ENCODE peak calls at places on chromosomes 16 and 17, in five cellular contexts. O is AG09319, J is epithelial cell of esophagus, Y is adrenal gland, B is HFFc6. E is an unnamed sample.
A peak's percentile ranks its signal among the peaks of the same experiment; 100 is the strongest.

GRCh38 chr17:49821916-49822315 is 26.0 kb downstream of the TAC4 start:
- DNase-seq in O (no peak), J (peak; percentile 71), Y (no peak), B (no peak), E (no peak)

GRCh38 chr17:74725111-74725510 is 11.9 kb upstream of the RAB37 start:
- DNase-seq in O (no peak), J (no peak), Y (no peak), B (no peak), E (no peak)

GRCh38 chr16:50743575-50744225 is 1.8 kb downstream of the CYLD start:
- DNase-seq in O (no peak), J (no peak), Y (no peak), B (no peak), E (no peak)

GRCh38 chr17:4641297-4642195 is at the start of gene ALOX15:
- DNase-seq in O (no peak), J (no peak), Y (no peak), B (no peak), E (no peak)

GRCh38 chr16:67149276-67150057 is 1.3 kb downstream of the B3GNT9 start:
- DNase-seq in O (no peak), J (no peak), Y (no peak), B (no peak), E (no peak)

GRCh38 chr16:19737306-19737975 is 19.4 kb downstream of the IQCK start:
- DNase-seq in O (no peak), J (no peak), Y (no peak), B (no peak), E (no peak)

GRCh38 chr16:75203667-75204409 is 3.1 kb downstream of the CTRB2 start:
- DNase-seq in O (no peak), J (no peak), Y (no peak), B (no peak), E (no peak)

GRCh38 chr16:52729731-52730130 is 182.8 kb upstream of the TOX3 start:
- DNase-seq in O (no peak), J (no peak), Y (no peak), B (no peak), E (no peak)

GRCh38 chr17:57408064-57408811 is 151.9 kb downstream of the MSI2 start:
- DNase-seq in O (no peak), J (peak; percentile 20), Y (no peak), B (no peak), E (no peak)

GRCh38 chr17:77472837-77473214 is 332.1 kb downstream of the SEC14L1 start:
- DNase-seq in O (no peak), J (no peak), Y (no peak), B (no peak), E (no peak)

GRCh38 chr17:10216213-10216982 is 18.0 kb upstream of the GAS7 start:
- DNase-seq in O (no peak), J (no peak), Y (no peak), B (no peak), E (no peak)

GRCh38 chr16:49698931-49699715 is 156.8 kb downstream of the ZNF423 start:
- DNase-seq in O (no peak), J (no peak), Y (no peak), B (no peak), E (no peak)

GRCh38 chr16:67883872-67884261 is 818 bp upstream of the NRN1L start:
- DNase-seq in O (no peak), J (peak; percentile 76), Y (peak; percentile 36), B (no peak), E (no peak)

GRCh38 chr17:10600551-10600950 is 51.1 kb upstream of the MYH2 start:
- DNase-seq in O (no peak), J (no peak), Y (no peak), B (peak; percentile 62), E (no peak)

GRCh38 chr16:4369006-4369766 is 2.5 kb upstream of the VASN start:
- DNase-seq in O (no peak), J (peak; percentile 81), Y (peak; percentile 68), B (peak; percentile 57), E (no peak)

GRCh38 chr17:78597923-78598545 is 20.8 kb upstream of the DNAH17 start:
- DNase-seq in O (no peak), J (peak; percentile 45), Y (no peak), B (peak; percentile 31), E (no peak)

GRCh38 chr17:27809555-27809954 is 9.2 kb upstream of the NOS2 start:
- DNase-seq in O (no peak), J (no peak), Y (no peak), B (no peak), E (no peak)

GRCh38 chr17:18015603-18016002 is 23.4 kb downstream of the ATPAF2 start:
- DNase-seq in O (no peak), J (no peak), Y (no peak), B (no peak), E (no peak)

GRCh38 chr17:51617876-51618455 is 357.6 kb downstream of the UTP18 start:
- DNase-seq in O (no peak), J (no peak), Y (no peak), B (no peak), E (no peak)

GRCh38 chr17:77131919-77132318 is 8.8 kb upstream of the SEC14L1 start:
- DNase-seq in O (no peak), J (peak; percentile 77), Y (peak; percentile 60), B (peak; percentile 39), E (no peak)

GRCh38 chr16:27364493-27365141 is 37.4 kb upstream of the IL21R start:
- DNase-seq in O (no peak), J (peak; percentile 88), Y (no peak), B (no peak), E (no peak)

GRCh38 chr17:37187262-37187661 is 188.5 kb upstream of the C17orf78 start:
- DNase-seq in O (no peak), J (no peak), Y (no peak), B (peak; percentile 69), E (no peak)

GRCh38 chr17:60168654-60169053 is 18.9 kb downstream of the CA4 start:
- DNase-seq in O (no peak), J (no peak), Y (no peak), B (no peak), E (no peak)

GRCh38 chr17:29383687-29384086 is 6.5 kb upstream of the TAOK1 start:
- DNase-seq in O (no peak), J (peak; percentile 75), Y (no peak), B (peak; percentile 71), E (no peak)

GRCh38 chr16:24580665-24581064 is 41.3 kb downstream of the RBBP6 start:
- DNase-seq in O (peak; percentile 49), J (peak; percentile 36), Y (no peak), B (peak; percentile 50), E (no peak)

GRCh38 chr16:5709889-5710288 is 612.3 kb upstream of the EEF2KMT start:
- DNase-seq in O (no peak), J (peak; percentile 13), Y (no peak), B (no peak), E (no peak)

GRCh38 chr16:69924777-69925191 is 26.4 kb upstream of the CLEC18A start:
- DNase-seq in O (no peak), J (peak; percentile 52), Y (no peak), B (no peak), E (no peak)

GRCh38 chr17:81831957-81832607 is 1.0 kb downstream of the MCRIP1 start:
- DNase-seq in O (no peak), J (peak; percentile 63), Y (no peak), B (peak; percentile 60), E (no peak)

GRCh38 chr17:80477647-80478478 is 1.5 kb upstream of the NPTX1 start:
- DNase-seq in O (no peak), J (peak; percentile 53), Y (no peak), B (no peak), E (no peak)

GRCh38 chr16:426115-426905 is 861 bp downstream of the RAB11FIP3 start:
- DNase-seq in O (no peak), J (no peak), Y (no peak), B (no peak), E (no peak)

GRCh38 chr17:13594310-13594709 is 7.4 kb downstream of the HS3ST3A1 start:
- DNase-seq in O (peak; percentile 29), J (no peak), Y (no peak), B (no peak), E (no peak)

GRCh38 chr16:49747654-49748053 is 108.3 kb downstream of the ZNF423 start:
- DNase-seq in O (no peak), J (no peak), Y (no peak), B (no peak), E (no peak)

GRCh38 chr16:57277586-57277985 is 6.9 kb downstream of the PLLP start:
- DNase-seq in O (no peak), J (peak; percentile 97), Y (no peak), B (peak; percentile 73), E (no peak)

GRCh38 chr16:54493076-54493475 is 206.5 kb upstream of the IRX3 start:
- DNase-seq in O (no peak), J (no peak), Y (no peak), B (peak; percentile 13), E (peak; percentile 10)

GRCh38 chr16:82598766-82599165 is 28.0 kb upstream of the CDH13 start:
- DNase-seq in O (no peak), J (no peak), Y (no peak), B (no peak), E (no peak)

GRCh38 chr16:82609140-82609539 is 17.6 kb upstream of the CDH13 start:
- DNase-seq in O (no peak), J (no peak), Y (no peak), B (no peak), E (no peak)

GRCh38 chr16:82605863-82606620 is 20.7 kb upstream of the CDH13 start:
- DNase-seq in O (no peak), J (no peak), Y (no peak), B (no peak), E (no peak)

GRCh38 chr16:82605076-82605475 is 21.7 kb upstream of the CDH13 start:
- DNase-seq in O (no peak), J (no peak), Y (no peak), B (no peak), E (no peak)

GRCh38 chr16:82603784-82604411 is 22.9 kb upstream of the CDH13 start:
- DNase-seq in O (no peak), J (peak; percentile 66), Y (peak; percentile 22), B (peak; percentile 68), E (peak; percentile 16)
- TF ChIP-seq CTCF in O (peak; percentile 74), J (peak; percentile 80), Y (peak; percentile 49), B (peak; percentile 79), E (peak; percentile 82)

GRCh38 chr17:67629963-67630320 is 87.8 kb upstream of the NOL11 start:
- DNase-seq in O (peak; percentile 70), J (peak; percentile 62), Y (peak; percentile 37), B (peak; percentile 55), E (no peak)
- TF ChIP-seq CTCF in O (peak; percentile 68), J (peak; percentile 66), Y (peak; percentile 52), B (peak; percentile 76), E (peak; percentile 64)

DNA sequence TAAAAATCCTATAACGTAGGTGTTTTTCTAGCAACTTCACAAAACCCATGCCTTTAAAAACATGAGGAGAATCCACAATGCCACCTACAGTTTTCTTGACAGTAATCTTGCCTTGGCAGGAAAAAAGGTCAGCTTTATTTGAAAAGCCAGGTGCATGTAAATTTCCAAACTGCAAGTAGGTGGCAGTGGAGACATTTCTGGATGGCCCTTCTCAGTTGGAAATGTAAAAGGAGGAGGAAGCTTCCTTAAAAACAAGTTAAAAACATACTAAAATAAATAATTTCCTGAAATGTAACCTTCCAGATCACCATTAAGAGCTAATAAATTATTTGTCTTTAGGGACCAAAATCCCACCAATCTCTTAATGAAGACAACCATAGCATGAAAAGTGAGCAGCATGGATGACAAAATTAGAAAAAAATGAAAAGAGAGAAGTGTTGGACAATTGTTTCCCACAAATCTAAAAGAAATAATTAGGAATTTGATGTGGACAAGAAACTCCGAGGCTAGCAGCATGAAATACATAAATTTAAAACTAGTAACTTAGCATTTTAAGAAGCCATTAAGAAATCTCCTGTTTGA is 152.2 kb downstream of the SNX11 start:
- DNase-seq in O (no peak), J (peak; percentile 56), Y (no peak), B (peak; percentile 25), E (no peak)
- TF ChIP-seq CTCF in O (peak; percentile 33), J (peak; percentile 72), Y (peak; percentile 53), B (peak; percentile 68), E (peak; percentile 77)

GRCh38 chr16:10202650-10203049 is 20.4 kb upstream of the GRIN2A start:
- DNase-seq in O (no peak), J (no peak), Y (no peak), B (no peak), E (no peak)
- TF ChIP-seq CTCF in O (no peak), J (no peak), Y (no peak), B (peak; percentile 36), E (peak; percentile 25)

E was measured in retinal pigment epithelial cell.